ENCODE peak calls at places on chromosomes 12 and 14, in seven cellular contexts. One of them, this sample, is unnamed.

GRCh38 chr12:9751204-9752144 is 9.2 kb downstream of the CD69 start:
- DNase-seq in left ventricle myocardium inferior: no peak
- DNase-seq in psoas muscle: no peak
- DNase-seq in MM.1S: peak
- DNase-seq in ovary: no peak
- DNase-seq in gastrocnemius medialis: no peak
- DNase-seq in HCT116: peak
- DNase-seq in this sample: no peak

GRCh38 chr14:73863209-73863608 is 11.6 kb downstream of the PTGR2 start:
- DNase-seq in psoas muscle: no peak
- DNase-seq in ovary: no peak
- DNase-seq in HCT116: no peak
- DNase-seq in gastrocnemius medialis: no peak
- DNase-seq in left ventricle myocardium inferior: no peak
- DNase-seq in MM.1S: no peak
- DNase-seq in this sample: no peak

GRCh38 chr12:122124370-122124769 is 45.8 kb downstream of the MLXIP start:
- DNase-seq in MM.1S: no peak
- DNase-seq in left ventricle myocardium inferior: no peak
- DNase-seq in gastrocnemius medialis: no peak
- DNase-seq in HCT116: no peak
- DNase-seq in ovary: no peak
- DNase-seq in psoas muscle: no peak
- DNase-seq in this sample: no peak

GRCh38 chr12:57637364-57637763 is 4.4 kb upstream of the B4GALNT1 start:
- DNase-seq in gastrocnemius medialis: no peak
- DNase-seq in ovary: no peak
- DNase-seq in psoas muscle: no peak
- DNase-seq in left ventricle myocardium inferior: no peak
- DNase-seq in HCT116: no peak
- DNase-seq in MM.1S: no peak
- DNase-seq in this sample: no peak

GRCh38 chr12:63302941-63303536 is 152.0 kb upstream of the AVPR1A start:
- DNase-seq in psoas muscle: no peak
- DNase-seq in gastrocnemius medialis: no peak
- DNase-seq in ovary: no peak
- DNase-seq in HCT116: no peak
- DNase-seq in left ventricle myocardium inferior: no peak
- DNase-seq in MM.1S: no peak
- DNase-seq in this sample: no peak

GRCh38 chr12:3119745-3120660 is 42.8 kb downstream of the TSPAN9 start:
- DNase-seq in psoas muscle: peak
- DNase-seq in gastrocnemius medialis: peak
- DNase-seq in ovary: no peak
- DNase-seq in HCT116: no peak
- DNase-seq in left ventricle myocardium inferior: peak
- DNase-seq in MM.1S: no peak
- DNase-seq in this sample: peak

GRCh38 chr14:94180655-94181271 is 6.6 kb downstream of the PPP4R4 start:
- DNase-seq in psoas muscle: no peak
- DNase-seq in left ventricle myocardium inferior: no peak
- DNase-seq in ovary: no peak
- DNase-seq in gastrocnemius medialis: no peak
- DNase-seq in MM.1S: peak
- DNase-seq in HCT116: peak
- DNase-seq in this sample: no peak

GRCh38 chr14:51131516-51131915 is 36.6 kb upstream of the TRIM9 start:
- DNase-seq in MM.1S: no peak
- DNase-seq in left ventricle myocardium inferior: no peak
- DNase-seq in psoas muscle: no peak
- DNase-seq in gastrocnemius medialis: no peak
- DNase-seq in ovary: no peak
- DNase-seq in HCT116: no peak
- DNase-seq in this sample: no peak

GRCh38 chr14:96072076-96072475 is 32.9 kb downstream of the C14orf132 start:
- DNase-seq in gastrocnemius medialis: no peak
- DNase-seq in ovary: no peak
- DNase-seq in HCT116: no peak
- DNase-seq in MM.1S: no peak
- DNase-seq in psoas muscle: no peak
- DNase-seq in left ventricle myocardium inferior: no peak
- DNase-seq in this sample: no peak

GRCh38 chr14:63178912-63179311 is 25.3 kb upstream of the RHOJ start:
- DNase-seq in HCT116: no peak
- DNase-seq in MM.1S: no peak
- DNase-seq in psoas muscle: no peak
- DNase-seq in gastrocnemius medialis: no peak
- DNase-seq in ovary: no peak
- DNase-seq in left ventricle myocardium inferior: no peak
- DNase-seq in this sample: no peak

GRCh38 chr14:73427516-73428264 is 30.7 kb downstream of the NUMB start:
- DNase-seq in gastrocnemius medialis: no peak
- DNase-seq in psoas muscle: no peak
- DNase-seq in ovary: no peak
- DNase-seq in left ventricle myocardium inferior: no peak
- DNase-seq in HCT116: no peak
- DNase-seq in MM.1S: no peak
- DNase-seq in this sample: no peak

GRCh38 chr12:28035483-28035882 is 63.0 kb upstream of the PTHLH start:
- DNase-seq in ovary: no peak
- DNase-seq in MM.1S: no peak
- DNase-seq in left ventricle myocardium inferior: no peak
- DNase-seq in psoas muscle: no peak
- DNase-seq in gastrocnemius medialis: no peak
- DNase-seq in HCT116: no peak
- DNase-seq in this sample: no peak

GRCh38 chr14:70416322-70416716 is 571 bp downstream of the SYNJ2BP start:
- DNase-seq in MM.1S: no peak
- DNase-seq in gastrocnemius medialis: no peak
- DNase-seq in left ventricle myocardium inferior: no peak
- DNase-seq in HCT116: no peak
- DNase-seq in ovary: no peak
- DNase-seq in psoas muscle: no peak
- DNase-seq in this sample: no peak

GRCh38 chr12:80293347-80293746 is 150.7 kb upstream of the PTPRQ start:
- DNase-seq in left ventricle myocardium inferior: no peak
- DNase-seq in MM.1S: peak
- DNase-seq in ovary: no peak
- DNase-seq in gastrocnemius medialis: no peak
- DNase-seq in HCT116: no peak
- DNase-seq in psoas muscle: no peak
- DNase-seq in this sample: no peak

GRCh38 chr14:99395904-99396530 is 84.6 kb downstream of the SETD3 start:
- DNase-seq in MM.1S: no peak
- DNase-seq in HCT116: peak
- DNase-seq in left ventricle myocardium inferior: no peak
- DNase-seq in psoas muscle: no peak
- DNase-seq in gastrocnemius medialis: no peak
- DNase-seq in ovary: no peak
- DNase-seq in this sample: no peak

GRCh38 chr12:108833355-108833733 is 24.0 kb downstream of the SSH1 start:
- DNase-seq in gastrocnemius medialis: no peak
- DNase-seq in psoas muscle: peak
- DNase-seq in HCT116: peak
- DNase-seq in left ventricle myocardium inferior: peak
- DNase-seq in ovary: no peak
- DNase-seq in MM.1S: no peak
- DNase-seq in this sample: no peak

GRCh38 chr14:80664576-80664975 is 277.0 kb downstream of the CEP128 start:
- DNase-seq in MM.1S: no peak
- DNase-seq in gastrocnemius medialis: no peak
- DNase-seq in psoas muscle: no peak
- DNase-seq in HCT116: no peak
- DNase-seq in ovary: no peak
- DNase-seq in left ventricle myocardium inferior: no peak
- DNase-seq in this sample: no peak

GRCh38 chr14:30994681-30995620 is 30.5 kb upstream of the AP4S1 start:
- DNase-seq in gastrocnemius medialis: no peak
- DNase-seq in ovary: no peak
- DNase-seq in HCT116: no peak
- DNase-seq in psoas muscle: no peak
- DNase-seq in MM.1S: no peak
- DNase-seq in left ventricle myocardium inferior: no peak
- DNase-seq in this sample: no peak

GRCh38 chr12:7090222-7090998 is 1.8 kb downstream of the C1R start:
- DNase-seq in ovary: peak
- DNase-seq in psoas muscle: peak
- DNase-seq in gastrocnemius medialis: no peak
- DNase-seq in left ventricle myocardium inferior: peak
- DNase-seq in HCT116: no peak
- DNase-seq in MM.1S: no peak
- DNase-seq in this sample: no peak

GRCh38 chr14:69101331-69101826 is 51.5 kb downstream of the DCAF5 start:
- DNase-seq in gastrocnemius medialis: no peak
- DNase-seq in left ventricle myocardium inferior: no peak
- DNase-seq in ovary: no peak
- DNase-seq in MM.1S: no peak
- DNase-seq in HCT116: peak
- DNase-seq in psoas muscle: no peak
- DNase-seq in this sample: no peak

GRCh38 chr12:91529829-91530228 is 347.2 kb upstream of the DCN start:
- DNase-seq in gastrocnemius medialis: no peak
- DNase-seq in HCT116: no peak
- DNase-seq in MM.1S: no peak
- DNase-seq in left ventricle myocardium inferior: no peak
- DNase-seq in ovary: no peak
- DNase-seq in psoas muscle: no peak
- DNase-seq in this sample: no peak

DNA sequence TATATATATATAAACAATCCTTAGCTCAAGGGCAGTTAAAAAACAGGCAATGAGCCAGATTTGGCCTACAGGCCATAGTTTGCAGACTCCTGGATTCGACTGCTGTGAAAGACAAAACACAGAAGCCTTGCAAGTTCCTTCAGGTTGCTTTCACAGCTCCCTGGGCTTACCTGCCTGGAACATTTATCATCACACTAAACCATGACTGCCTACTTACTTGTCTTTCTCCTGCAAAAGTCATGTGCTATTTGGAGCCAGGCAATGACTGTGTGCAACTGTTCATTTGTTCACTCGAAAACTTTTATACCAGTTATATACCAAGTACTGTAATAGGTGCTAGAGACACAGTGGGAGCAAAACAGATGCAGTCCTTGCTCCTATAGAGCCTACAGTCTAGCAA is 2.2 kb upstream of the RPS6KA5 start:
- DNase-seq in MM.1S: no peak
- DNase-seq in gastrocnemius medialis: no peak
- DNase-seq in left ventricle myocardium inferior: no peak
- DNase-seq in ovary: no peak
- DNase-seq in psoas muscle: no peak
- DNase-seq in HCT116: no peak
- DNase-seq in this sample: no peak
- H3K27ac ChIP-seq in MM.1S: peak
- H3K27ac ChIP-seq in gastrocnemius medialis: no peak
- H3K27ac ChIP-seq in left ventricle myocardium inferior: no peak
- H3K27ac ChIP-seq in ovary: no peak
- H3K27ac ChIP-seq in psoas muscle: no peak
- H3K27ac ChIP-seq in HCT116: peak
- H3K27ac ChIP-seq in this sample: no peak

GRCh38 chr12:104719700-104720345 is 238.3 kb downstream of the SLC41A2 start:
- DNase-seq in HCT116: no peak
- DNase-seq in gastrocnemius medialis: no peak
- DNase-seq in left ventricle myocardium inferior: no peak
- DNase-seq in MM.1S: no peak
- DNase-seq in ovary: no peak
- DNase-seq in psoas muscle: no peak
- DNase-seq in this sample: no peak
- H3K4me3 ChIP-seq in HCT116: no peak
- H3K4me3 ChIP-seq in gastrocnemius medialis: peak
- H3K4me3 ChIP-seq in left ventricle myocardium inferior: peak
- H3K4me3 ChIP-seq in MM.1S: peak
- H3K4me3 ChIP-seq in ovary: no peak
- H3K4me3 ChIP-seq in psoas muscle: peak
- H3K4me3 ChIP-seq in this sample: peak

GRCh38 chr12:45877069-45877468 is 113.3 kb downstream of the SCAF11 start:
- DNase-seq in ovary: no peak
- DNase-seq in MM.1S: no peak
- DNase-seq in psoas muscle: peak
- DNase-seq in gastrocnemius medialis: no peak
- DNase-seq in left ventricle myocardium inferior: no peak
- DNase-seq in HCT116: no peak
- DNase-seq in this sample: no peak

GRCh38 chr12:45879363-45879895 is 110.9 kb downstream of the SCAF11 start:
- DNase-seq in gastrocnemius medialis: no peak
- DNase-seq in left ventricle myocardium inferior: no peak
- DNase-seq in psoas muscle: no peak
- DNase-seq in MM.1S: peak
- DNase-seq in HCT116: no peak
- DNase-seq in ovary: no peak
- DNase-seq in this sample: no peak

GRCh38 chr12:45878630-45879255 is 111.6 kb downstream of the SCAF11 start:
- DNase-seq in ovary: no peak
- DNase-seq in MM.1S: peak
- DNase-seq in HCT116: no peak
- DNase-seq in gastrocnemius medialis: no peak
- DNase-seq in left ventricle myocardium inferior: no peak
- DNase-seq in psoas muscle: no peak
- DNase-seq in this sample: no peak
- H3K27ac ChIP-seq in ovary: no peak
- H3K27ac ChIP-seq in MM.1S: peak
- H3K27ac ChIP-seq in HCT116: no peak
- H3K27ac ChIP-seq in gastrocnemius medialis: no peak
- H3K27ac ChIP-seq in left ventricle myocardium inferior: peak
- H3K27ac ChIP-seq in psoas muscle: no peak
- H3K27ac ChIP-seq in this sample: peak

GRCh38 chr12:126914170-126914796 is 1352.7 kb upstream of the TMEM132C start:
- DNase-seq in gastrocnemius medialis: no peak
- DNase-seq in ovary: no peak
- DNase-seq in psoas muscle: no peak
- DNase-seq in MM.1S: no peak
- DNase-seq in left ventricle myocardium inferior: no peak
- DNase-seq in HCT116: no peak
- DNase-seq in this sample: no peak

GRCh38 chr12:126908765-126909142 is 1358.2 kb upstream of the TMEM132C start:
- DNase-seq in MM.1S: no peak
- DNase-seq in left ventricle myocardium inferior: no peak
- DNase-seq in gastrocnemius medialis: no peak
- DNase-seq in ovary: no peak
- DNase-seq in HCT116: no peak
- DNase-seq in psoas muscle: no peak
- DNase-seq in this sample: no peak

GRCh38 chr12:126910570-126910969 is 1356.4 kb upstream of the TMEM132C start:
- DNase-seq in gastrocnemius medialis: no peak
- DNase-seq in HCT116: no peak
- DNase-seq in ovary: no peak
- DNase-seq in psoas muscle: no peak
- DNase-seq in MM.1S: no peak
- DNase-seq in left ventricle myocardium inferior: no peak
- DNase-seq in this sample: no peak

GRCh38 chr12:126915309-126915708 is 1351.7 kb upstream of the TMEM132C start:
- DNase-seq in gastrocnemius medialis: no peak
- DNase-seq in HCT116: no peak
- DNase-seq in ovary: no peak
- DNase-seq in MM.1S: no peak
- DNase-seq in psoas muscle: no peak
- DNase-seq in left ventricle myocardium inferior: no peak
- DNase-seq in this sample: no peak

DNA sequence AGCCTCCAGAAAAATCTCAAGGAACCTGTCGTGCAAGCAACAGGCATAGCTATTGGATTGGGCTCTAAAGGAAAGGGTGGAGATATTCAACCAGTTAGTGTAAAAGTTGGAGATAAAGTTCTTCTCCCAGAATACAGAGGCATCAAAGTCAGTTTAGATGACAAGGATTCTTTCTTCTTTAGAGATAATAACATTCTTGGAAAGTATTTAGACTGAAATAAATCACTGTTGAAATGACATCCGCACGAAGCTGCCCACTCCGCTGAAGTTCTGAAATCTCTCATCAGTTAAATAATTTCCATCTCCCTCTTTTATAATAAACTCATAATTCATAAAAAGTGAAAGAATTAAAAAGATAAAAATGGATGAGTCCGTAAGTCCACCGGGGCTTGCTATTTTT is 1354.9 kb upstream of the TMEM132C start:
- DNase-seq in psoas muscle: no peak
- DNase-seq in ovary: no peak
- DNase-seq in left ventricle myocardium inferior: no peak
- DNase-seq in MM.1S: no peak
- DNase-seq in HCT116: no peak
- DNase-seq in gastrocnemius medialis: no peak
- DNase-seq in this sample: no peak
- H3K4me3 ChIP-seq in psoas muscle: no peak
- H3K4me3 ChIP-seq in ovary: no peak
- H3K4me3 ChIP-seq in left ventricle myocardium inferior: no peak
- H3K4me3 ChIP-seq in MM.1S: no peak
- H3K4me3 ChIP-seq in HCT116: no peak
- H3K4me3 ChIP-seq in gastrocnemius medialis: no peak
- H3K4me3 ChIP-seq in this sample: no peak